ENCODE peak calls at places on chromosomes 13 and 19, in four cellular contexts. M is activated CD8-positive, alpha-beta memory T cell treated with anti-CD3 and anti-CD28 coated beads for 48 hours; F is cardiac fibroblast; A is LHCN-M2. K is an unnamed sample.

GRCh38 chr13:108963846-108964600 is 334.6 kb downstream of the MYO16 start:
- DNase-seq in M (no peak), A (no peak), F (peak), K (peak)

GRCh38 chr13:113141591-113141950 is 16.9 kb upstream of the PROZ start:
- DNase-seq in A (no peak), F (no peak), M (no peak), K (no peak)

GRCh38 chr13:26423634-26424033 is 133.8 kb upstream of the WASF3 start:
- DNase-seq in A (peak), M (no peak), F (peak), K (peak)

GRCh38 chr13:95073826-95074345 is 227.4 kb downstream of the ABCC4 start:
- DNase-seq in M (no peak), A (no peak), F (peak), K (no peak)

GRCh38 chr19:35351441-35352176 is 3.9 kb downstream of the FFAR1 start:
- DNase-seq in F (no peak), A (no peak), M (no peak), K (no peak)

GRCh38 chr19:14519860-14520407 is 1.7 kb upstream of the DNAJB1 start:
- DNase-seq in A (peak), F (peak), M (no peak), K (no peak)

GRCh38 chr13:113841355-113841653 is 22.6 kb downstream of the GAS6 start:
- DNase-seq in A (no peak), M (no peak), F (no peak), K (no peak)

GRCh38 chr13:25819856-25820530 is 231.8 kb downstream of the SHISA2 start:
- DNase-seq in F (no peak), M (no peak), A (no peak), K (no peak)

GRCh38 chr19:9709305-9709704 is 34.4 kb upstream of the ZNF562 start:
- DNase-seq in A (peak), M (no peak), F (no peak), K (no peak)

GRCh38 chr19:2014731-2015610 is 543 bp downstream of the BTBD2 start:
- DNase-seq in M (no peak), A (no peak), F (no peak), K (peak)

GRCh38 chr19:40465781-40466218 is 255 bp upstream of the BLVRB start:
- DNase-seq in F (peak), M (peak), A (peak), K (peak)

GRCh38 chr19:11612816-11613511 is 15.7 kb downstream of the ZNF627 start:
- DNase-seq in M (no peak), F (no peak), A (no peak), K (no peak)

GRCh38 chr13:98450495-98451167 is 126.3 kb downstream of the STK24 start:
- DNase-seq in M (no peak), A (no peak), F (no peak), K (no peak)

GRCh38 chr13:21078501-21078900 is 17.1 kb upstream of the LATS2 start:
- DNase-seq in F (no peak), A (no peak), M (no peak), K (peak)

GRCh38 chr13:35252536-35253205 is 223.8 kb downstream of the MAB21L1 start:
- DNase-seq in F (no peak), M (no peak), A (no peak), K (no peak)

GRCh38 chr13:21670006-21670882 is 629 bp upstream of the FGF9 start:
- DNase-seq in M (no peak), F (peak), A (peak), K (peak)

GRCh38 chr13:42986176-42986574 is 5.9 kb downstream of the EPSTI1 start:
- DNase-seq in F (no peak), M (no peak), A (no peak), K (no peak)

GRCh38 chr13:106112191-106112590 is 423.3 kb downstream of the EFNB2 start:
- DNase-seq in A (no peak), F (no peak), M (no peak), K (no peak)

GRCh38 chr19:28213476-28214082 is 999.4 kb downstream of the UQCRFS1 start:
- DNase-seq in A (no peak), M (no peak), F (no peak), K (no peak)

GRCh38 chr19:35377656-35378055 is 6.8 kb downstream of the GPR42 start:
- DNase-seq in M (no peak), A (no peak), F (no peak), K (no peak)

GRCh38 chr19:17256130-17256529 is 8.4 kb downstream of the USHBP1 start:
- DNase-seq in F (no peak), M (no peak), A (no peak), K (no peak)

GRCh38 chr13:41019578-41020347 is 647 bp upstream of the ELF1 start:
- DNase-seq in F (no peak), A (no peak), M (no peak), K (no peak)

GRCh38 chr13:85266331-85266730 is 532.9 kb downstream of the SLITRK6 start:
- DNase-seq in F (no peak), M (no peak), A (no peak), K (no peak)

GRCh38 chr19:51090471-51090870 is 7.8 kb upstream of the KLK14 start:
- DNase-seq in F (no peak), M (no peak), A (no peak), K (no peak)

GRCh38 chr13:109756778-109757177 is 29.6 kb downstream of the IRS2 start:
- DNase-seq in M (no peak), A (no peak), F (no peak), K (peak)

GRCh38 chr13:95921485-95921884 is 131.7 kb downstream of the UGGT2 start:
- DNase-seq in M (no peak), A (peak), F (no peak), K (peak)

GRCh38 chr19:5313307-5313706 is 27.3 kb downstream of the PTPRS start:
- DNase-seq in M (no peak), F (no peak), A (no peak), K (no peak)

GRCh38 chr13:23570099-23570926 is at the start of gene TNFRSF19:
- DNase-seq in M (no peak), A (peak), F (peak), K (peak)

GRCh38 chr13:33033361-33033812 is 17.2 kb downstream of the KL start:
- DNase-seq in M (no peak), A (no peak), F (no peak), K (no peak)

GRCh38 chr13:72151241-72151640 is 284.2 kb upstream of the DACH1 start:
- DNase-seq in F (peak), A (peak), M (no peak), K (peak)

GRCh38 chr13:99989376-99990044 is 7.9 kb downstream of the ZIC2 start:
- DNase-seq in M (no peak), A (no peak), F (no peak), K (no peak)

GRCh38 chr13:48769107-48769704 is 115.5 kb downstream of the CYSLTR2 start:
- DNase-seq in M (peak), A (peak), F (peak), K (peak)

GRCh38 chr19:20926796-20927195 is 3.7 kb downstream of the ZNF85 start:
- DNase-seq in M (no peak), A (no peak), F (no peak), K (no peak)

GRCh38 chr13:103926118-103926517 is 859.9 kb upstream of the SLC10A2 start:
- DNase-seq in F (no peak), A (no peak), M (no peak), K (no peak)

GRCh38 chr19:45402469-45403070 is 2.3 kb downstream of the PPP1R13L start:
- DNase-seq in F (peak), M (no peak), A (no peak), K (peak)

K was measured in adipocyte.